ENCODE peak calls at places on chromosome 16, in seven cellular contexts. X is HTR-8/SVneo, Q is AG09309, D is NCI-H1417 treated with DMSO at 0.1 percent for 48 hours, R is iPS-NIHi11, F is tibial nerve, K is substantia nigra. I is an unnamed sample.

GRCh38 chr16:35310999-35311398 is 1851.6 kb downstream of the TP53TG3F start:
- DNase-seq in R (no peak), D (no peak), K (no peak), X (no peak), Q (no peak), F (no peak), I (no peak)

GRCh38 chr16:85555549-85556455 is 57.3 kb upstream of the GSE1 start:
- DNase-seq in R (peak; percentile 75), K (peak; percentile 19), F (no peak), Q (no peak), X (no peak), D (no peak), I (no peak)

GRCh38 chr16:15942901-15943690 is 6.3 kb upstream of the ABCC1 start:
- DNase-seq in R (no peak), Q (no peak), K (no peak), F (no peak), X (no peak), D (no peak), I (no peak)

GRCh38 chr16:1078579-1079021 is 6.1 kb downstream of the SSTR5 start:
- DNase-seq in K (no peak), F (no peak), D (peak; percentile 63), X (peak; percentile 85), Q (no peak), R (no peak), I (no peak)

GRCh38 chr16:81649561-81649960 is 129.5 kb upstream of the PLCG2 start:
- DNase-seq in R (no peak), Q (no peak), X (no peak), F (no peak), D (no peak), K (no peak), I (no peak)

GRCh38 chr16:7209598-7209997 is 123.0 kb upstream of the RBFOX1 start:
- DNase-seq in K (no peak), F (no peak), D (no peak), X (no peak), R (no peak), Q (no peak), I (no peak)

GRCh38 chr16:7304257-7304656 is 28.4 kb upstream of the RBFOX1 start:
- DNase-seq in Q (no peak), R (no peak), X (no peak), K (no peak), F (no peak), D (no peak), I (no peak)

GRCh38 chr16:68251812-68252211 is 6.6 kb downstream of the PLA2G15 start:
- DNase-seq in D (no peak), X (no peak), R (no peak), F (no peak), Q (no peak), K (no peak), I (no peak)

GRCh38 chr16:995087-995486 is 13.5 kb downstream of the SOX8 start:
- DNase-seq in X (no peak), R (no peak), K (no peak), D (no peak), F (no peak), Q (no peak), I (no peak)

GRCh38 chr16:14310519-14310991 is 239.4 kb downstream of the MRTFB start:
- DNase-seq in F (no peak), Q (no peak), K (peak; percentile 23), R (peak; percentile 53), X (no peak), D (no peak), I (no peak)

GRCh38 chr16:1533443-1533951 is at the start of gene TMEM204:
- DNase-seq in Q (peak; percentile 40), D (no peak), F (peak; percentile 53), X (no peak), K (no peak), R (peak; percentile 71), I (no peak)

GRCh38 chr16:55809851-55810250 is 23.0 kb downstream of the CES1 start:
- DNase-seq in D (no peak), X (no peak), K (no peak), Q (no peak), F (no peak), R (no peak), I (no peak)

GRCh38 chr16:86072328-86073102 is 173.6 kb downstream of the IRF8 start:
- DNase-seq in Q (peak; percentile 33), F (peak; percentile 52), D (peak; percentile 0), X (peak; percentile 69), K (peak; percentile 54), R (peak; percentile 74), I (no peak)

GRCh38 chr16:14252860-14253259 is 181.7 kb downstream of the MRTFB start:
- DNase-seq in Q (no peak), R (no peak), X (no peak), K (no peak), D (no peak), F (no peak), I (no peak)

GRCh38 chr16:53501216-53501859 is 1.7 kb downstream of the AKTIP start:
- DNase-seq in R (no peak), X (no peak), K (no peak), Q (no peak), F (no peak), D (no peak), I (no peak)

GRCh38 chr16:54334208-54334607 is 47.6 kb upstream of the IRX3 start:
- DNase-seq in D (no peak), Q (no peak), R (no peak), F (no peak), X (no peak), K (no peak), I (no peak)

GRCh38 chr16:48277158-48277557 is 29.8 kb upstream of the ABCC11 start:
- DNase-seq in R (no peak), Q (no peak), K (no peak), X (no peak), F (no peak), D (no peak), I (no peak)

GRCh38 chr16:19555938-19556778 is 655 bp downstream of the VPS35L start:
- DNase-seq in F (no peak), K (no peak), Q (no peak), D (no peak), X (no peak), R (peak; percentile 73), I (no peak)

GRCh38 chr16:51666821-51667220 is 515.8 kb upstream of the SALL1 start:
- DNase-seq in K (no peak), D (no peak), Q (no peak), X (no peak), F (no peak), R (no peak), I (no peak)

GRCh38 chr16:1057252-1057932 is 15.2 kb upstream of the SSTR5 start:
- DNase-seq in R (peak; percentile 90), F (no peak), D (no peak), Q (no peak), X (peak; percentile 56), K (peak; percentile 14), I (no peak)

GRCh38 chr16:12529582-12529981 is 274.1 kb downstream of the CPPED1 start:
- DNase-seq in F (no peak), R (no peak), X (no peak), D (no peak), Q (no peak), K (no peak), I (no peak)

GRCh38 chr16:14186007-14186953 is 115.2 kb downstream of the MRTFB start:
- DNase-seq in Q (peak; percentile 58), X (peak; percentile 34), F (no peak), D (peak; percentile 90), K (peak; percentile 18), R (peak; percentile 28), I (no peak)

GRCh38 chr16:11986521-11987057 is 10.1 kb downstream of the SNX29 start:
- DNase-seq in Q (no peak), K (no peak), R (no peak), X (no peak), F (no peak), D (no peak), I (no peak)

GRCh38 chr16:23640669-23640958 is 496 bp downstream of the PALB2 start:
- DNase-seq in F (no peak), X (peak; percentile 4), R (peak; percentile 39), D (no peak), K (no peak), Q (no peak), I (no peak)